ENCODE peak calls at places on chromosomes 5 and 9, in four cellular contexts. W is HCT116, Y is K562, Q is stomach. J is an unnamed sample.

GRCh38 chr5:133565993-133566392 is 46.3 kb downstream of the FSTL4 start:
- DNase-seq in W (no peak), Y (peak), Q (no peak), J (no peak)

GRCh38 chr5:52859619-52860018 is 71.9 kb downstream of the ITGA1 start:
- DNase-seq in W (no peak), Y (no peak), Q (no peak), J (no peak)

GRCh38 chr9:134629061-134629585 is 12.5 kb upstream of the COL5A1 start:
- DNase-seq in W (no peak), Y (no peak), Q (no peak), J (no peak)

GRCh38 chr5:65926276-65926761 is at the start of gene ERBIN:
- DNase-seq in W (no peak), Y (peak), Q (peak), J (no peak)

GRCh38 chr5:13278148-13278547 is 666.3 kb downstream of the DNAH5 start:
- DNase-seq in W (no peak), Y (peak), Q (no peak), J (no peak)

GRCh38 chr9:99011161-99011709 is 67.5 kb downstream of the COL15A1 start:
- DNase-seq in W (no peak), Y (no peak), Q (no peak), J (no peak)

GRCh38 chr5:1380011-1380817 is 35.3 kb upstream of the CLPTM1L start:
- DNase-seq in W (no peak), Y (peak), Q (peak), J (no peak)

GRCh38 chr9:15306068-15306756 is 804 bp downstream of the TTC39B start:
- DNase-seq in W (no peak), Y (no peak), Q (peak), J (no peak)

GRCh38 chr5:177194278-177194677 is 60.7 kb downstream of the NSD1 start:
- DNase-seq in W (peak), Y (no peak), Q (no peak), J (no peak)

GRCh38 chr5:24364711-24365110 is 280.1 kb downstream of the CDH10 start:
- DNase-seq in W (no peak), Y (no peak), Q (no peak), J (no peak)

GRCh38 chr5:135217669-135218485 is 181.2 kb downstream of the MACROH2A1 start:
- DNase-seq in W (no peak), Y (peak), Q (no peak), J (no peak)

GRCh38 chr5:131196331-131196730 is 25.6 kb downstream of the LYRM7 start:
- DNase-seq in W (no peak), Y (no peak), Q (no peak), J (no peak)

GRCh38 chr5:170945275-170945674 is 83.5 kb downstream of the RANBP17 start:
- DNase-seq in W (no peak), Y (no peak), Q (no peak), J (no peak)

GRCh38 chr9:86614871-86615849 is 260.9 kb upstream of the TUT7 start:
- DNase-seq in W (no peak), Y (peak), Q (no peak), J (no peak)

GRCh38 chr5:82676663-82677062 is 398.5 kb upstream of the RPS23 start:
- DNase-seq in W (no peak), Y (no peak), Q (no peak), J (no peak)

GRCh38 chr5:154972476-154973080 is 31.7 kb downstream of the MRPL22 start:
- DNase-seq in W (peak), Y (peak), Q (no peak), J (no peak)

GRCh38 chr5:91925249-91925648 is 542.1 kb upstream of the ARRDC3 start:
- DNase-seq in W (no peak), Y (no peak), Q (no peak), J (no peak)

GRCh38 chr5:34455096-34455495 is 201.0 kb upstream of the RAI14 start:
- DNase-seq in W (no peak), Y (no peak), Q (no peak), J (no peak)

GRCh38 chr9:4393806-4394523 is 94.1 kb upstream of the GLIS3 start:
- DNase-seq in W (no peak), Y (no peak), Q (no peak), J (no peak)
- TF ChIP-seq CTCF in W (no peak), Y (no peak), Q (no peak), J (no peak)

GRCh38 chr5:84119252-84119651 is 265.4 kb downstream of the EDIL3 start:
- DNase-seq in W (no peak), Y (no peak), Q (no peak), J (no peak)
- TF ChIP-seq POLR2AphosphoS5 in W (no peak), Y (no peak), Q (no peak), J (no peak)

GRCh38 chr5:75072066-75072465 is 19.7 kb upstream of the GCNT4 start:
- DNase-seq in W (no peak), Y (no peak), Q (no peak), J (no peak)

GRCh38 chr5:75067434-75067833 is 15.1 kb upstream of the GCNT4 start:
- DNase-seq in W (no peak), Y (no peak), Q (no peak), J (no peak)

GRCh38 chr5:75071100-75071499 is 18.7 kb upstream of the GCNT4 start:
- DNase-seq in W (no peak), Y (no peak), Q (no peak), J (no peak)
- TF ChIP-seq CTCF in W (no peak), Y (no peak), Q (no peak), J (no peak)

DNA sequence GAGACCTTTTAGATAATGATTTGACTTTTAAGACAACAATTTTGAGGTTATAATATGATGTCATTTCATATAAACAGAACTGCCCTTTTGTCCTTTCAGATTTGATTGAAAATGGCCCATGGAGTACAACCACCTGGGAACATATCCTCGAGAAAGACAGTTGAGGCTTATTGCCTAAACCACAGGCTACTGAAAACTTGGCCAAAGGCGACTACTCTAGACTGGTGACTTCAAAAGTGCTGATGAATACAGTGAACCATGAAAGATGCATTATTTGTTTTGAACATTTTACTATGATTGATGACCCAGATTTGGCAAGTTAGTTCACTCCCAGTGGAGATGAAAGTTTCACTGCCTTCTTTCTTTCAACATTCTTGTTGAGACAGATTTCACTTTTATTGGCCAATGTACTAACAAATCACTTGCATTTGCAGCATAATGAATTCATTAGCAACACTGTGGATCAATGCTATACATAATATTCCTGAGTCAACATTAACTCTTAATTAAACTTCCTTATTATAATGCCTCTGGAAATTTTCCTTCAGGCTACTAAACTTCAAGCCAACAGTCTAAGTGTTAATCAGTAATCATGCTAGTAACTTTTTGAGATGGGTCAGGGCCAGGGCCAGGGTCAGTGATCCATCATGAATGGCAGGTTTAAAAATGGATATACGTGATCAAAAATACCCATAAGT is 480.3 kb downstream of the RAB3C start:
- DNase-seq in W (no peak), Y (no peak), Q (no peak), J (no peak)
- TF ChIP-seq POLR2AphosphoS5 in W (no peak), Y (no peak), Q (no peak), J (no peak)